ENCODE peak calls at places on chromosomes 7 and 10, in eight cellular contexts. One of them, this sample, is unnamed. For H3K4me1 and H3K9me3, the result is how much of the 10 kb centered on the place peaks cover.

GRCh38 chr7:21253740-21254687 is 173.9 kb upstream of the SP4 start:
- DNase-seq in pancreas: peak
- DNase-seq in mammary epithelial cell: peak
- DNase-seq in left lung: peak
- DNase-seq in fibroblast of lung: peak
- DNase-seq in upper lobe of right lung: no peak
- DNase-seq in body of pancreas: peak
- DNase-seq in aorta: no peak
- DNase-seq in this sample: peak

GRCh38 chr7:157059534-157059933 is 49.1 kb upstream of the MNX1 start:
- DNase-seq in pancreas: no peak
- DNase-seq in mammary epithelial cell: no peak
- DNase-seq in left lung: no peak
- DNase-seq in fibroblast of lung: no peak
- DNase-seq in upper lobe of right lung: peak
- DNase-seq in body of pancreas: no peak
- DNase-seq in aorta: no peak
- DNase-seq in this sample: no peak

GRCh38 chr7:105880571-105881330 is 4.4 kb upstream of the ATXN7L1 start:
- DNase-seq in pancreas: peak
- DNase-seq in mammary epithelial cell: no peak
- DNase-seq in left lung: no peak
- DNase-seq in fibroblast of lung: no peak
- DNase-seq in upper lobe of right lung: no peak
- DNase-seq in body of pancreas: peak
- DNase-seq in aorta: no peak
- DNase-seq in this sample: no peak

GRCh38 chr10:79285315-79286185 is 61.7 kb upstream of the PPIF start:
- DNase-seq in pancreas: no peak
- DNase-seq in mammary epithelial cell: no peak
- DNase-seq in left lung: no peak
- DNase-seq in fibroblast of lung: no peak
- DNase-seq in upper lobe of right lung: no peak
- DNase-seq in body of pancreas: no peak
- DNase-seq in aorta: no peak
- DNase-seq in this sample: no peak

GRCh38 chr7:131972251-131972650 is 415.8 kb upstream of the PODXL start:
- DNase-seq in pancreas: no peak
- DNase-seq in mammary epithelial cell: no peak
- DNase-seq in left lung: no peak
- DNase-seq in fibroblast of lung: no peak
- DNase-seq in upper lobe of right lung: no peak
- DNase-seq in body of pancreas: no peak
- DNase-seq in aorta: no peak
- DNase-seq in this sample: no peak

GRCh38 chr10:28925154-28925663 is 247.9 kb downstream of the BAMBI start:
- DNase-seq in pancreas: no peak
- DNase-seq in mammary epithelial cell: no peak
- DNase-seq in left lung: no peak
- DNase-seq in fibroblast of lung: no peak
- DNase-seq in upper lobe of right lung: no peak
- DNase-seq in body of pancreas: no peak
- DNase-seq in aorta: peak
- DNase-seq in this sample: no peak

GRCh38 chr10:93309062-93309461 is 173.1 kb downstream of the MYOF start:
- DNase-seq in pancreas: no peak
- DNase-seq in mammary epithelial cell: no peak
- DNase-seq in left lung: no peak
- DNase-seq in fibroblast of lung: peak
- DNase-seq in upper lobe of right lung: no peak
- DNase-seq in body of pancreas: no peak
- DNase-seq in aorta: no peak
- DNase-seq in this sample: no peak

GRCh38 chr7:149621776-149622175 is 124.2 kb upstream of the ZNF746 start:
- DNase-seq in pancreas: no peak
- DNase-seq in mammary epithelial cell: no peak
- DNase-seq in left lung: no peak
- DNase-seq in fibroblast of lung: no peak
- DNase-seq in upper lobe of right lung: no peak
- DNase-seq in body of pancreas: no peak
- DNase-seq in aorta: no peak
- DNase-seq in this sample: no peak

GRCh38 chr10:122730238-122730637 is 30.6 kb upstream of the C10orf120 start:
- DNase-seq in pancreas: no peak
- DNase-seq in mammary epithelial cell: no peak
- DNase-seq in left lung: no peak
- DNase-seq in fibroblast of lung: no peak
- DNase-seq in upper lobe of right lung: no peak
- DNase-seq in body of pancreas: no peak
- DNase-seq in aorta: no peak
- DNase-seq in this sample: no peak

GRCh38 chr7:33893377-33893776 is 12.0 kb upstream of the BMPER start:
- DNase-seq in pancreas: no peak
- DNase-seq in mammary epithelial cell: no peak
- DNase-seq in left lung: peak
- DNase-seq in fibroblast of lung: no peak
- DNase-seq in upper lobe of right lung: no peak
- DNase-seq in body of pancreas: no peak
- DNase-seq in aorta: no peak
- DNase-seq in this sample: no peak

GRCh38 chr10:124242365-124242764 is 149.0 kb upstream of the CHST15 start:
- DNase-seq in pancreas: no peak
- DNase-seq in mammary epithelial cell: no peak
- DNase-seq in left lung: no peak
- DNase-seq in fibroblast of lung: no peak
- DNase-seq in upper lobe of right lung: no peak
- DNase-seq in body of pancreas: no peak
- DNase-seq in aorta: peak
- DNase-seq in this sample: no peak

GRCh38 chr7:151491859-151492258 is 27.8 kb downstream of the RHEB start:
- DNase-seq in pancreas: no peak
- DNase-seq in mammary epithelial cell: peak
- DNase-seq in left lung: no peak
- DNase-seq in fibroblast of lung: peak
- DNase-seq in upper lobe of right lung: no peak
- DNase-seq in body of pancreas: no peak
- DNase-seq in aorta: no peak
- DNase-seq in this sample: no peak

GRCh38 chr10:35382096-35382495 is 45.8 kb downstream of the CCNY start:
- DNase-seq in pancreas: no peak
- DNase-seq in mammary epithelial cell: no peak
- DNase-seq in left lung: no peak
- DNase-seq in fibroblast of lung: no peak
- DNase-seq in upper lobe of right lung: no peak
- DNase-seq in body of pancreas: no peak
- DNase-seq in aorta: no peak
- DNase-seq in this sample: no peak

DNA sequence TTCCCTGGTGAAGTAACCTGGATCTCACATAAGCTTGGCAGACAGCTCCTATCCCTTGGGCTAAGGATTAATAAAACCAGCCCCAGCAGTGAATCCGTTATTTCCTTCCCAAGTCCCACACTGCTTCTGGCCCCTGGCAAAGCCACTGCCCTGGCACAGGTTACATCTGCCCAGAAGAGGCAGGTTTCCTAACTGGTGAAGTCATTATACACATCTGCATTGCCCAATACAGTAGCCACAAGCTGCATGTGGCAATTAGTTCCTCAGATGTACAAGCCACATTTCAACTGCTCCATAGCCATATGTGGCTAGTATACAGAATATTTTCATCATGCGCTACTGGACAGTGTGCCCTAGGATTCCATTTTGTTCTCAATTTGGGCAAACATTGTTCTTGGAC is 273.0 kb downstream of the GRM8 start:
- DNase-seq in pancreas: no peak
- DNase-seq in mammary epithelial cell: no peak
- DNase-seq in left lung: no peak
- DNase-seq in fibroblast of lung: no peak
- DNase-seq in upper lobe of right lung: no peak
- DNase-seq in body of pancreas: no peak
- DNase-seq in aorta: no peak
- DNase-seq in this sample: no peak
- H3K27ac ChIP-seq in pancreas: no peak
- H3K27ac ChIP-seq in mammary epithelial cell: no peak
- H3K27ac ChIP-seq in left lung: no peak
- H3K27ac ChIP-seq in fibroblast of lung: no peak
- H3K27ac ChIP-seq in upper lobe of right lung: no peak
- H3K27ac ChIP-seq in body of pancreas: no peak
- H3K27ac ChIP-seq in aorta: no peak
- H3K27ac ChIP-seq in this sample: no peak

GRCh38 chr7:36158321-36158605 is 5.2 kb downstream of the EEPD1 start:
- DNase-seq in pancreas: no peak
- DNase-seq in mammary epithelial cell: no peak
- DNase-seq in left lung: no peak
- DNase-seq in fibroblast of lung: no peak
- DNase-seq in upper lobe of right lung: no peak
- DNase-seq in body of pancreas: no peak
- DNase-seq in aorta: no peak
- DNase-seq in this sample: no peak

GRCh38 chr7:36154255-36155212 is 1.5 kb downstream of the EEPD1 start:
- DNase-seq in pancreas: peak
- DNase-seq in mammary epithelial cell: no peak
- DNase-seq in left lung: peak
- DNase-seq in fibroblast of lung: no peak
- DNase-seq in upper lobe of right lung: no peak
- DNase-seq in body of pancreas: peak
- DNase-seq in aorta: no peak
- DNase-seq in this sample: peak

GRCh38 chr7:36153571-36154097 is 580 bp downstream of the EEPD1 start:
- DNase-seq in pancreas: no peak
- DNase-seq in mammary epithelial cell: no peak
- DNase-seq in left lung: peak
- DNase-seq in fibroblast of lung: no peak
- DNase-seq in upper lobe of right lung: peak
- DNase-seq in body of pancreas: peak
- DNase-seq in aorta: peak
- DNase-seq in this sample: peak

GRCh38 chr7:36157506-36158320 is 4.7 kb downstream of the EEPD1 start:
- DNase-seq in pancreas: no peak
- DNase-seq in mammary epithelial cell: peak
- DNase-seq in left lung: no peak
- DNase-seq in fibroblast of lung: no peak
- DNase-seq in upper lobe of right lung: no peak
- DNase-seq in body of pancreas: no peak
- DNase-seq in aorta: no peak
- DNase-seq in this sample: no peak

GRCh38 chr7:36155811-36156361 is 2.8 kb downstream of the EEPD1 start:
- DNase-seq in pancreas: peak
- DNase-seq in mammary epithelial cell: no peak
- DNase-seq in left lung: peak
- DNase-seq in fibroblast of lung: peak
- DNase-seq in upper lobe of right lung: no peak
- DNase-seq in body of pancreas: peak
- DNase-seq in aorta: no peak
- DNase-seq in this sample: peak
- H3K4me1 ChIP-seq in pancreas: under half
- H3K4me1 ChIP-seq in mammary epithelial cell: under half
- H3K4me1 ChIP-seq in left lung: under half
- H3K4me1 ChIP-seq in fibroblast of lung: under half
- H3K4me1 ChIP-seq in upper lobe of right lung: under half
- H3K4me1 ChIP-seq in body of pancreas: half or more
- H3K4me1 ChIP-seq in aorta: under half
- H3K4me1 ChIP-seq in this sample: half or more

DNA sequence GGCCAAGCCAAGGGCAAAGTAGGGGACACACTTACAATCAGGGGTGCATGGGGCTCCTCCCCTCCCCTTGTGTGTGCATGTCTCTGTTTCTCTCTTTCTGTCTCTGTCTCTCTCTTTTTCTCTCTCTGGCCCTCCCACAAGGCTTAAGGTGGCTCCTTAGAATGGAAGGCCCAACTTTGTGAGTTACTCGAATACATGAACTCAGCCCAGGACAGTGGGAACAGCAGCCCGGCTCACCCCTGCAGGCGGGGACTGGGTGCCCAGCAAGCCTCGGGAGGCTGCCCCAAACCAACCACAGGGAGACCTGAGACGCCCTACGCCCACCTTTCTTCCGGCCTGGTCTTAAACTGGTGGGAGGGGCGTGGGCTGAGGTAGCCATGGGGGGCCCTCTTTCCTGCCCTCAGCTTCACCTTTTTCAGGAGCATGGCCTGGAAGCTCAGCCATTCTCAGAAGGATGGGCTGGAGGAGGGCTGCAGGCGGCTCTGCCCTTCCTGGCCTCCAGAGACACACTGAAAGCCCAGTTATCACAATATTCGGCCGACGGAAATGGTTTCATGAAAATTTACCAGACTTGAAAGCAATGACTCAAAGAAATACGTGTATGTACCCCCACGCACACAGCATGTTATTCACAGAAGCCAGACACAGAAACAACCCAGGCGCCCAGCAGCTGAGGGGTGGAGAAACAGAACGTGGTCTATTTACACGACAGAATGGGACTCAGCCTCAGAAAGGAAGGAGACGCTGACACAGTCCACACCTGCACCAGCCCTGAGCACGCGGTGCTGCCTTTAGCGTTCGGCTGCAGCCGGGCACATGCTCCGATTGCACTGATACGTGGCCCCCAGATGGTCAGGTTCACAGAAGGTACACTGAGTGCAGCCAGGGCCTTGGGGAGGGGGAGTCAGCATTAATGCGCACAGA is 229.5 kb downstream of the PTPRN2 start:
- DNase-seq in pancreas: no peak
- DNase-seq in mammary epithelial cell: no peak
- DNase-seq in left lung: peak
- DNase-seq in fibroblast of lung: no peak
- DNase-seq in upper lobe of right lung: no peak
- DNase-seq in body of pancreas: no peak
- DNase-seq in aorta: peak
- DNase-seq in this sample: no peak
- H3K9me3 ChIP-seq in pancreas: under half
- H3K9me3 ChIP-seq in mammary epithelial cell: under half
- H3K9me3 ChIP-seq in left lung: under half
- H3K9me3 ChIP-seq in fibroblast of lung: under half
- H3K9me3 ChIP-seq in upper lobe of right lung: under half
- H3K9me3 ChIP-seq in body of pancreas: under half
- H3K9me3 ChIP-seq in aorta: under half
- H3K9me3 ChIP-seq in this sample: under half

GRCh38 chr10:72014785-72015480 is 50.7 kb downstream of the CHST3 start:
- DNase-seq in pancreas: no peak
- DNase-seq in mammary epithelial cell: no peak
- DNase-seq in left lung: no peak
- DNase-seq in fibroblast of lung: no peak
- DNase-seq in upper lobe of right lung: no peak
- DNase-seq in body of pancreas: no peak
- DNase-seq in aorta: no peak
- DNase-seq in this sample: no peak

GRCh38 chr10:72014197-72014596 is 50.0 kb downstream of the CHST3 start:
- DNase-seq in pancreas: no peak
- DNase-seq in mammary epithelial cell: no peak
- DNase-seq in left lung: no peak
- DNase-seq in fibroblast of lung: no peak
- DNase-seq in upper lobe of right lung: no peak
- DNase-seq in body of pancreas: no peak
- DNase-seq in aorta: no peak
- DNase-seq in this sample: no peak

GRCh38 chr10:72019085-72019876 is 55.1 kb downstream of the CHST3 start:
- DNase-seq in pancreas: no peak
- DNase-seq in mammary epithelial cell: no peak
- DNase-seq in left lung: no peak
- DNase-seq in fibroblast of lung: no peak
- DNase-seq in upper lobe of right lung: no peak
- DNase-seq in body of pancreas: no peak
- DNase-seq in aorta: no peak
- DNase-seq in this sample: no peak

GRCh38 chr10:72015868-72016267 is 51.7 kb downstream of the CHST3 start:
- DNase-seq in pancreas: no peak
- DNase-seq in mammary epithelial cell: no peak
- DNase-seq in left lung: no peak
- DNase-seq in fibroblast of lung: no peak
- DNase-seq in upper lobe of right lung: no peak
- DNase-seq in body of pancreas: no peak
- DNase-seq in aorta: no peak
- DNase-seq in this sample: no peak

GRCh38 chr10:72016608-72017310 is 52.6 kb downstream of the CHST3 start:
- DNase-seq in pancreas: no peak
- DNase-seq in mammary epithelial cell: no peak
- DNase-seq in left lung: no peak
- DNase-seq in fibroblast of lung: no peak
- DNase-seq in upper lobe of right lung: no peak
- DNase-seq in body of pancreas: no peak
- DNase-seq in aorta: no peak
- DNase-seq in this sample: peak
- H3K27ac ChIP-seq in pancreas: no peak
- H3K27ac ChIP-seq in mammary epithelial cell: no peak
- H3K27ac ChIP-seq in left lung: no peak
- H3K27ac ChIP-seq in fibroblast of lung: no peak
- H3K27ac ChIP-seq in upper lobe of right lung: no peak
- H3K27ac ChIP-seq in body of pancreas: no peak
- H3K27ac ChIP-seq in aorta: no peak
- H3K27ac ChIP-seq in this sample: peak